ENCODE peak calls at places on chromosomes 3 and 15, in six cellular contexts. G is ELF-1; T is T-cell; S is activated CD8-positive, alpha-beta memory T cell treated with anti-CD3 and anti-CD28 coated beads for 48 hours; W is EL; J is HTR-8/SVneo. X is an unnamed sample.
A peak's percentile ranks its signal among the peaks of the same experiment; 100 is the strongest.

GRCh38 chr15:79834496-79834895 is 62.3 kb downstream of the MTHFS start:
- DNase-seq in G (no peak), T (no peak), S (no peak), W (no peak), J (no peak), X (no peak)

GRCh38 chr3:177491301-177492031 is 294.2 kb upstream of the TBL1XR1 start:
- DNase-seq in G (no peak), T (no peak), S (no peak), W (peak; percentile 54), J (no peak), X (no peak)

GRCh38 chr15:27324871-27325270 is 353.9 kb downstream of the GABRG3 start:
- DNase-seq in G (no peak), T (no peak), S (no peak), W (no peak), J (no peak), X (no peak)

GRCh38 chr15:90930861-90931629 is 1.3 kb downstream of the HDDC3 start:
- DNase-seq in G (no peak), T (no peak), S (no peak), W (peak; percentile 23), J (no peak), X (no peak)

GRCh38 chr15:65936317-65936716 is 67.0 kb downstream of the RAB11A start:
- DNase-seq in G (no peak), T (no peak), S (no peak), W (no peak), J (no peak), X (no peak)

GRCh38 chr3:99895106-99895705 is 77.5 kb downstream of the CMSS1 start:
- DNase-seq in G (no peak), T (no peak), S (no peak), W (peak; percentile 28), J (no peak), X (no peak)

GRCh38 chr3:184568918-184569829 is 7.6 kb downstream of the EPHB3 start:
- DNase-seq in G (peak; percentile 86), T (no peak), S (no peak), W (peak; percentile 97), J (peak; percentile 64), X (peak; percentile 97)

GRCh38 chr3:150303776-150304175 is 104.3 kb upstream of the TSC22D2 start:
- DNase-seq in G (peak; percentile 15), T (no peak), S (no peak), W (no peak), J (no peak), X (no peak)

GRCh38 chr3:164539215-164539614 is 539.1 kb downstream of the SI start:
- DNase-seq in G (no peak), T (no peak), S (no peak), W (no peak), J (no peak), X (no peak)

GRCh38 chr3:17473761-17474160 is 268.7 kb downstream of the TBC1D5 start:
- DNase-seq in G (no peak), T (no peak), S (no peak), W (peak; percentile 13), J (no peak), X (no peak)

GRCh38 chr15:55222588-55222987 is 25.8 kb upstream of the RSL24D1 start:
- DNase-seq in G (no peak), T (no peak), S (no peak), W (no peak), J (no peak), X (no peak)

GRCh38 chr15:47496343-47497185 is 220.7 kb upstream of the SEMA6D start:
- DNase-seq in G (no peak), T (no peak), S (no peak), W (no peak), J (no peak), X (no peak)

GRCh38 chr3:55488398-55489055 is 1.4 kb upstream of the WNT5A start:
- DNase-seq in G (peak; percentile 51), T (no peak), S (no peak), W (peak; percentile 90), J (peak; percentile 71), X (peak; percentile 70)

GRCh38 chr15:61989698-61990097 is 70.5 kb downstream of the VPS13C start:
- DNase-seq in G (no peak), T (no peak), S (no peak), W (no peak), J (no peak), X (no peak)

GRCh38 chr3:114839476-114839875 is 307.6 kb downstream of the ZBTB20 start:
- DNase-seq in G (no peak), T (no peak), S (no peak), W (peak; percentile 19), J (no peak), X (no peak)

GRCh38 chr15:87118424-87118823 is 1038.8 kb downstream of the AGBL1 start:
- DNase-seq in G (peak; percentile 25), T (no peak), S (no peak), W (no peak), J (no peak), X (no peak)

GRCh38 chr3:60188803-60189202 is 1062.4 kb downstream of the FHIT start:
- DNase-seq in G (no peak), T (no peak), S (no peak), W (no peak), J (no peak), X (no peak)

GRCh38 chr15:98442379-98442833 is 205.9 kb upstream of the IGF1R start:
- DNase-seq in G (peak; percentile 79), T (peak; percentile 56), S (no peak), W (peak; percentile 85), J (peak; percentile 86), X (peak; percentile 95)

GRCh38 chr3:12553921-12554391 is 2.9 kb upstream of the MKRN2 start:
- DNase-seq in G (peak; percentile 60), T (no peak), S (no peak), W (peak; percentile 46), J (peak; percentile 20), X (no peak)

GRCh38 chr3:135301670-135302069 is 506.6 kb downstream of the EPHB1 start:
- DNase-seq in G (no peak), T (no peak), S (no peak), W (no peak), J (no peak), X (no peak)

GRCh38 chr15:31752363-31752762 is 278.0 kb upstream of the CHRNA7 start:
- DNase-seq in G (no peak), T (no peak), S (no peak), W (no peak), J (no peak), X (no peak)

GRCh38 chr15:90087454-90088154 is 14.7 kb downstream of the IDH2 start:
- DNase-seq in G (peak; percentile 64), T (peak; percentile 30), S (no peak), W (peak; percentile 30), J (no peak), X (peak; percentile 76)

GRCh38 chr15:68678746-68679145 is 100.0 kb downstream of the CORO2B start:
- DNase-seq in G (no peak), T (no peak), S (no peak), W (no peak), J (no peak), X (no peak)

GRCh38 chr3:94405258-94406035 is 342.6 kb downstream of the NSUN3 start:
- DNase-seq in G (no peak), T (no peak), S (no peak), W (peak; percentile 58), J (no peak), X (no peak)

GRCh38 chr3:13135811-13136321 is 62.6 kb upstream of the IQSEC1 start:
- DNase-seq in G (no peak), T (no peak), S (no peak), W (no peak), J (no peak), X (peak; percentile 40)

GRCh38 chr3:14267976-14268375 is 89.4 kb downstream of the LSM3 start:
- DNase-seq in G (peak; percentile 77), T (no peak), S (no peak), W (peak; percentile 26), J (no peak), X (peak; percentile 89)

GRCh38 chr3:71111784-71112440 is 471.6 kb downstream of the FOXP1 start:
- DNase-seq in G (no peak), T (no peak), S (no peak), W (peak; percentile 93), J (peak; percentile 32), X (no peak)

GRCh38 chr15:43251185-43251862 is 15.4 kb downstream of the TGM5 start:
- DNase-seq in G (no peak), T (no peak), S (no peak), W (no peak), J (no peak), X (peak; percentile 22)

GRCh38 chr3:182793663-182794454 is 555 bp downstream of the ATP11B start:
- DNase-seq in G (peak; percentile 55), T (peak; percentile 24), S (peak; percentile 34), W (peak; percentile 65), J (peak; percentile 33), X (peak; percentile 67)